ENCODE peak calls at places on chromosomes 3 and 15, in five cellular contexts. One of them, this sample, is unnamed.
A peak's percentile ranks its signal among the peaks of the same experiment; 100 is the strongest.

GRCh38 chr15:80070840-80071239 is 11.4 kb downstream of the ZFAND6 start:
- DNase-seq in WTC11: no peak
- DNase-seq in GM13976: no peak
- DNase-seq in suprapubic skin: no peak
- DNase-seq in HT1080: no peak
- DNase-seq in this sample: no peak

GRCh38 chr15:96585634-96586386 is 255.3 kb downstream of the NR2F2 start:
- DNase-seq in GM13976: no peak
- DNase-seq in suprapubic skin: no peak
- DNase-seq in HT1080: no peak
- DNase-seq in WTC11: no peak
- DNase-seq in this sample: no peak

GRCh38 chr15:66356359-66357236 is at the start of gene TIPIN:
- DNase-seq in suprapubic skin: peak; percentile 97
- DNase-seq in GM13976: peak; percentile 97
- DNase-seq in WTC11: peak; percentile 94
- DNase-seq in HT1080: peak; percentile 93
- DNase-seq in this sample: peak; percentile 99

GRCh38 chr3:101170047-101170771 is 150.2 kb downstream of the IMPG2 start:
- DNase-seq in WTC11: no peak
- DNase-seq in suprapubic skin: no peak
- DNase-seq in HT1080: no peak
- DNase-seq in GM13976: no peak
- DNase-seq in this sample: no peak

GRCh38 chr3:137792633-137793271 is 28.6 kb downstream of the SOX14 start:
- DNase-seq in GM13976: peak; percentile 18
- DNase-seq in suprapubic skin: no peak
- DNase-seq in HT1080: peak; percentile 68
- DNase-seq in WTC11: peak; percentile 67
- DNase-seq in this sample: peak; percentile 55

GRCh38 chr3:128946411-128946810 is 47.5 kb downstream of the CFAP92 start:
- DNase-seq in WTC11: no peak
- DNase-seq in GM13976: no peak
- DNase-seq in suprapubic skin: no peak
- DNase-seq in HT1080: peak; percentile 36
- DNase-seq in this sample: no peak

GRCh38 chr15:73840771-73841170 is 32.6 kb upstream of the TBC1D21 start:
- DNase-seq in GM13976: no peak
- DNase-seq in HT1080: no peak
- DNase-seq in suprapubic skin: peak; percentile 16
- DNase-seq in WTC11: no peak
- DNase-seq in this sample: no peak

GRCh38 chr3:34008191-34008590 is 209.8 kb downstream of the PDCD6IP start:
- DNase-seq in HT1080: peak; percentile 61
- DNase-seq in suprapubic skin: no peak
- DNase-seq in GM13976: no peak
- DNase-seq in WTC11: no peak
- DNase-seq in this sample: no peak

GRCh38 chr3:146558811-146559210 is 14.4 kb upstream of the PLSCR1 start:
- DNase-seq in GM13976: no peak
- DNase-seq in WTC11: no peak
- DNase-seq in suprapubic skin: no peak
- DNase-seq in HT1080: no peak
- DNase-seq in this sample: no peak

GRCh38 chr3:195160257-195160898 is 110.6 kb downstream of the XXYLT1 start:
- DNase-seq in suprapubic skin: no peak
- DNase-seq in GM13976: no peak
- DNase-seq in HT1080: peak; percentile 52
- DNase-seq in WTC11: no peak
- DNase-seq in this sample: no peak

GRCh38 chr15:42314818-42315217 is 41.6 kb upstream of the TMEM87A start:
- DNase-seq in suprapubic skin: no peak
- DNase-seq in WTC11: no peak
- DNase-seq in HT1080: no peak
- DNase-seq in GM13976: no peak
- DNase-seq in this sample: no peak

GRCh38 chr3:52023860-52024764 is 28.4 kb upstream of the RPL29 start:
- DNase-seq in WTC11: no peak
- DNase-seq in HT1080: no peak
- DNase-seq in suprapubic skin: no peak
- DNase-seq in GM13976: peak; percentile 77
- DNase-seq in this sample: peak; percentile 83

GRCh38 chr15:24948495-24948894 is 6.3 kb upstream of the SNRPN start:
- DNase-seq in HT1080: no peak
- DNase-seq in GM13976: no peak
- DNase-seq in suprapubic skin: no peak
- DNase-seq in WTC11: no peak
- DNase-seq in this sample: no peak

GRCh38 chr3:462851-463250 is 266.3 kb downstream of the CHL1 start:
- DNase-seq in HT1080: no peak
- DNase-seq in WTC11: no peak
- DNase-seq in suprapubic skin: no peak
- DNase-seq in GM13976: no peak
- DNase-seq in this sample: peak; percentile 13

GRCh38 chr3:19147905-19148767 is at the start of gene KCNH8:
- DNase-seq in suprapubic skin: no peak
- DNase-seq in GM13976: peak; percentile 38
- DNase-seq in WTC11: peak; percentile 58
- DNase-seq in HT1080: no peak
- DNase-seq in this sample: peak; percentile 16

GRCh38 chr3:98921957-98922356 is 20.5 kb upstream of the DCBLD2 start:
- DNase-seq in GM13976: no peak
- DNase-seq in WTC11: no peak
- DNase-seq in HT1080: no peak
- DNase-seq in suprapubic skin: no peak
- DNase-seq in this sample: no peak

GRCh38 chr3:151403246-151403645 is 18.7 kb upstream of the P2RY12 start:
- DNase-seq in HT1080: peak; percentile 76
- DNase-seq in GM13976: no peak
- DNase-seq in suprapubic skin: no peak
- DNase-seq in WTC11: no peak
- DNase-seq in this sample: no peak

GRCh38 chr15:63597033-63597790 is at the start of gene FBXL22:
- DNase-seq in GM13976: no peak
- DNase-seq in suprapubic skin: no peak
- DNase-seq in WTC11: no peak
- DNase-seq in HT1080: no peak
- DNase-seq in this sample: no peak

GRCh38 chr3:58009026-58009748 is 965 bp downstream of the FLNB start:
- DNase-seq in GM13976: peak; percentile 72
- DNase-seq in HT1080: no peak
- DNase-seq in WTC11: peak; percentile 49
- DNase-seq in suprapubic skin: peak; percentile 75
- DNase-seq in this sample: peak; percentile 27

GRCh38 chr3:31575448-31575847 is 42.7 kb downstream of the STT3B start:
- DNase-seq in WTC11: no peak
- DNase-seq in suprapubic skin: no peak
- DNase-seq in GM13976: no peak
- DNase-seq in HT1080: no peak
- DNase-seq in this sample: no peak

GRCh38 chr3:149575213-149575961 is 82.4 kb downstream of the WWTR1 start:
- DNase-seq in WTC11: no peak
- DNase-seq in HT1080: peak; percentile 100
- DNase-seq in suprapubic skin: peak; percentile 71
- DNase-seq in GM13976: no peak
- DNase-seq in this sample: peak; percentile 17

GRCh38 chr3:28891485-28891884 is 389.4 kb upstream of the RBMS3 start:
- DNase-seq in WTC11: no peak
- DNase-seq in GM13976: no peak
- DNase-seq in HT1080: no peak
- DNase-seq in suprapubic skin: no peak
- DNase-seq in this sample: no peak

GRCh38 chr15:70098461-70099166 is 897 bp upstream of the TLE3 start:
- DNase-seq in GM13976: no peak
- DNase-seq in WTC11: peak; percentile 54
- DNase-seq in HT1080: no peak
- DNase-seq in suprapubic skin: peak; percentile 78
- DNase-seq in this sample: peak; percentile 38

GRCh38 chr3:100516843-100517242 is 24.4 kb downstream of the TMEM45A start:
- DNase-seq in HT1080: no peak
- DNase-seq in GM13976: no peak
- DNase-seq in WTC11: no peak
- DNase-seq in suprapubic skin: no peak
- DNase-seq in this sample: no peak

GRCh38 chr3:113825090-113825489 is 13.5 kb upstream of the GRAMD1C start:
- DNase-seq in suprapubic skin: no peak
- DNase-seq in WTC11: no peak
- DNase-seq in HT1080: peak; percentile 58
- DNase-seq in GM13976: peak; percentile 71
- DNase-seq in this sample: peak; percentile 86

GRCh38 chr15:59401810-59402569 is 29.3 kb upstream of the MYO1E start:
- DNase-seq in suprapubic skin: no peak
- DNase-seq in GM13976: no peak
- DNase-seq in WTC11: no peak
- DNase-seq in HT1080: no peak
- DNase-seq in this sample: no peak

GRCh38 chr3:99907959-99908544 is 90.4 kb downstream of the CMSS1 start:
- DNase-seq in suprapubic skin: no peak
- DNase-seq in HT1080: no peak
- DNase-seq in GM13976: no peak
- DNase-seq in WTC11: no peak
- DNase-seq in this sample: no peak

GRCh38 chr15:35697549-35698299 is 151.8 kb upstream of the DPH6 start:
- DNase-seq in GM13976: no peak
- DNase-seq in WTC11: no peak
- DNase-seq in suprapubic skin: no peak
- DNase-seq in HT1080: peak; percentile 29
- DNase-seq in this sample: no peak

GRCh38 chr3:122365073-122365472 is 18.0 kb downstream of the MIX23 start:
- DNase-seq in HT1080: no peak
- DNase-seq in suprapubic skin: no peak
- DNase-seq in WTC11: no peak
- DNase-seq in GM13976: no peak
- DNase-seq in this sample: no peak